ENCODE peak calls at places on chromosomes 6 and 20, in four cellular contexts. R is neural progenitor cell, X is Panc1, U is cardiac fibroblast. W is an unnamed sample.

GRCh38 chr6:31702421-31702818 is 704 bp downstream of the ABHD16A start:
- DNase-seq in X (no peak), U (no peak), R (no peak), W (no peak)

GRCh38 chr6:38720295-38720694 is 5.2 kb downstream of the DNAH8 start:
- DNase-seq in U (peak), X (no peak), R (peak), W (no peak)

GRCh38 chr6:33126101-33126714 is 50.4 kb downstream of the HLA-DPB1 start:
- DNase-seq in U (peak), R (peak), X (no peak), W (no peak)

GRCh38 chr6:136547871-136548270 is 2.4 kb downstream of the MAP7 start:
- DNase-seq in X (no peak), U (no peak), R (no peak), W (no peak)

GRCh38 chr6:21856096-21856825 is 262.7 kb downstream of the SOX4 start:
- DNase-seq in R (no peak), X (peak), U (peak), W (peak)

GRCh38 chr20:44204156-44204831 is 6.3 kb downstream of the OSER1 start:
- DNase-seq in U (peak), X (peak), R (no peak), W (no peak)

GRCh38 chr6:90536516-90536915 is 50.4 kb downstream of the MAP3K7 start:
- DNase-seq in R (no peak), X (no peak), U (no peak), W (no peak)

GRCh38 chr6:146878564-146879343 is 280.0 kb downstream of the ADGB start:
- DNase-seq in X (no peak), R (no peak), U (peak), W (no peak)

GRCh38 chr6:123953920-123954319 is 150.3 kb downstream of the NKAIN2 start:
- DNase-seq in R (no peak), U (no peak), X (no peak), W (no peak)

GRCh38 chr6:47206626-47207025 is 103.1 kb downstream of the TNFRSF21 start:
- DNase-seq in R (no peak), X (no peak), U (peak), W (no peak)

GRCh38 chr6:38058022-38058421 is 238.5 kb downstream of the ZFAND3 start:
- DNase-seq in U (no peak), X (no peak), R (no peak), W (no peak)

GRCh38 chr20:43945391-43946205 is 30.9 kb downstream of the TOX2 start:
- DNase-seq in X (no peak), R (no peak), U (no peak), W (no peak)

GRCh38 chr6:149147191-149147590 is 170.3 kb upstream of the TAB2 start:
- DNase-seq in X (no peak), R (no peak), U (no peak), W (no peak)

GRCh38 chr6:134060491-134061106 is 8.2 kb upstream of the SLC2A12 start:
- DNase-seq in U (peak), X (no peak), R (peak), W (no peak)

GRCh38 chr20:17568972-17569471 is 853 bp upstream of the DSTN start:
- DNase-seq in U (peak), X (peak), R (peak), W (no peak)

GRCh38 chr20:2101057-2101934 is at the start of gene STK35:
- DNase-seq in X (no peak), U (no peak), R (no peak), W (no peak)

GRCh38 chr6:145213614-145214013 is 521.7 kb downstream of the EPM2A start:
- DNase-seq in U (no peak), R (no peak), X (no peak), W (no peak)

GRCh38 chr20:1816384-1817381 is 78.5 kb upstream of the SIRPA start:
- DNase-seq in U (peak), R (peak), X (no peak), W (no peak)

GRCh38 chr6:14676084-14676483 is 558.5 kb downstream of the CD83 start:
- DNase-seq in R (no peak), X (no peak), U (peak), W (no peak)

GRCh38 chr20:53930651-53931504 is 139.5 kb downstream of the BCAS1 start:
- DNase-seq in X (no peak), U (no peak), R (no peak), W (no peak)

GRCh38 chr6:27811383-27811782 is 100.8 kb downstream of the OR2B2 start:
- DNase-seq in X (no peak), R (no peak), U (no peak), W (no peak)

GRCh38 chr20:64239449-64240242 is 15.9 kb upstream of the PCMTD2 start:
- DNase-seq in X (no peak), R (no peak), U (no peak), W (no peak)

GRCh38 chr6:170296746-170297576 is 6.1 kb upstream of the DLL1 start:
- DNase-seq in R (peak), U (no peak), X (no peak), W (no peak)

GRCh38 chr6:123803456-123803861 is 206 bp upstream of the NKAIN2 start:
- DNase-seq in R (peak), X (no peak), U (no peak), W (no peak)

GRCh38 chr6:156650896-156651295 is 126.3 kb upstream of the ARID1B start:
- DNase-seq in R (no peak), X (no peak), U (no peak), W (no peak)

GRCh38 chr6:170130771-170131241 is 160.1 kb downstream of the DLL1 start:
- DNase-seq in U (no peak), X (no peak), R (no peak), W (peak)

GRCh38 chr6:124995645-124996325 is 33.5 kb downstream of the RNF217 start:
- DNase-seq in R (no peak), U (no peak), X (no peak), W (no peak)

GRCh38 chr20:23700931-23701330 is 12.1 kb upstream of the CST4 start:
- DNase-seq in U (no peak), R (no peak), X (no peak), W (no peak)

GRCh38 chr20:47295921-47296426 is 60.5 kb downstream of the ZMYND8 start:
- DNase-seq in U (peak), R (no peak), X (peak), W (no peak)

GRCh38 chr20:36848078-36848660 is 27.8 kb upstream of the TLDC2 start:
- DNase-seq in U (peak), X (no peak), R (no peak), W (no peak)

GRCh38 chr6:43742931-43743632 is 26.9 kb upstream of the VEGFA start:
- DNase-seq in U (no peak), R (no peak), X (no peak), W (no peak)

GRCh38 chr6:162675503-162675902 is 52.1 kb downstream of the PRKN start:
- DNase-seq in R (no peak), U (no peak), X (no peak), W (no peak)

GRCh38 chr20:44409132-44409600 is 53.7 kb downstream of the HNF4A start:
- DNase-seq in R (no peak), X (no peak), U (peak), W (no peak)

GRCh38 chr20:57397004-57397692 is 6.0 kb downstream of the RBM38 start:
- DNase-seq in R (no peak), X (no peak), U (no peak), W (no peak)
- TF ChIP-seq CTCF in R (no peak), X (no peak), U (no peak), W (no peak)

GRCh38 chr6:160348552-160349441 is 619 bp downstream of the SLC22A3 start:
- DNase-seq in U (peak), R (peak), X (no peak), W (no peak)
- TF ChIP-seq CTCF in U (no peak), R (peak), X (no peak), W (no peak)

DNA sequence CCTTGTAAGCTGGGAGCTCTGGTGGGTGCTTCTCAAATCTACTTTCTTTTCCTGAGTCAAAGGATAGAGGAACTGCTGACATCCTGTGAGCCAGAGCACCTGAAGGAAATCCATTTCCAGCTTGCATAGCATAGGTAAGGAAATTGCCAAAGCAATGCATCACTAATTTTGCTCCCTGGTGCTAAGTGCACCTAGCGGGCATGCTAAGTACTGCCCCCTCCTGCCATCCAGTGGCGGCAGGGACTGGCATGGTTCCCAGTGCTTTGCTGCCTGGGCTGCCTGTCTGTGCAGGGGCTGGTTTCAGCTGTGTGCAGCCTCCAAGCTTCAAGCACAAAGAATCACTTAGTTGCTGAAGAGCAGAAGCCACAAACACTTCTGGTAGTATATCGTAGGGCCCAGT is 63.9 kb downstream of the FARS2 start:
- DNase-seq in U (no peak), R (no peak), X (no peak), W (no peak)
- TF ChIP-seq CTCF in U (no peak), R (no peak), X (no peak), W (no peak)

GRCh38 chr6:94071835-94072234 is 652.5 kb upstream of the EPHA7 start:
- DNase-seq in X (no peak), U (peak), R (peak), W (no peak)
- TF ChIP-seq CTCF in X (peak), U (peak), R (peak), W (no peak)

GRCh38 chr6:81450180-81450579 is 302.3 kb downstream of the TENT5A start:
- DNase-seq in X (no peak), U (peak), R (no peak), W (no peak)
- TF ChIP-seq CTCF in X (no peak), U (no peak), R (no peak), W (no peak)

GRCh38 chr20:24781061-24781980 is 167.7 kb upstream of the CST7 start:
- DNase-seq in R (peak), X (no peak), U (peak), W (peak)
- TF ChIP-seq CTCF in R (peak), X (peak), U (peak), W (no peak)

GRCh38 chr6:153167907-153168306 is 36.8 kb upstream of the RGS17 start:
- DNase-seq in X (no peak), R (no peak), U (no peak), W (no peak)

GRCh38 chr6:153172815-153173214 is 41.7 kb upstream of the RGS17 start:
- DNase-seq in U (no peak), R (peak), X (no peak), W (no peak)

GRCh38 chr6:153167026-153167891 is 36.2 kb upstream of the RGS17 start:
- DNase-seq in U (peak), R (no peak), X (peak), W (no peak)

GRCh38 chr6:153170511-153170910 is 39.4 kb upstream of the RGS17 start:
- DNase-seq in R (no peak), U (peak), X (no peak), W (no peak)
- TF ChIP-seq CTCF in R (no peak), U (no peak), X (no peak), W (no peak)

GRCh38 chr6:10424005-10424404 is 9.1 kb upstream of the TFAP2A start:
- DNase-seq in X (no peak), R (no peak), U (no peak), W (no peak)
- TF ChIP-seq CTCF in X (peak), R (peak), U (no peak), W (no peak)

GRCh38 chr20:35562541-35563110 is 20.7 kb downstream of the ERGIC3 start:
- DNase-seq in U (no peak), X (no peak), R (no peak), W (peak)

GRCh38 chr20:35560105-35560511 is 18.2 kb downstream of the ERGIC3 start:
- DNase-seq in X (no peak), U (no peak), R (no peak), W (peak)

GRCh38 chr20:35561268-35561667 is 19.4 kb downstream of the ERGIC3 start:
- DNase-seq in U (peak), X (peak), R (peak), W (peak)

GRCh38 chr20:35560541-35560940 is 18.7 kb downstream of the ERGIC3 start:
- DNase-seq in R (no peak), X (no peak), U (no peak), W (peak)

GRCh38 chr20:35561671-35562070 is 19.8 kb downstream of the ERGIC3 start:
- DNase-seq in X (no peak), R (no peak), U (no peak), W (peak)
- TF ChIP-seq CTCF in X (peak), R (no peak), U (no peak), W (no peak)

DNA sequence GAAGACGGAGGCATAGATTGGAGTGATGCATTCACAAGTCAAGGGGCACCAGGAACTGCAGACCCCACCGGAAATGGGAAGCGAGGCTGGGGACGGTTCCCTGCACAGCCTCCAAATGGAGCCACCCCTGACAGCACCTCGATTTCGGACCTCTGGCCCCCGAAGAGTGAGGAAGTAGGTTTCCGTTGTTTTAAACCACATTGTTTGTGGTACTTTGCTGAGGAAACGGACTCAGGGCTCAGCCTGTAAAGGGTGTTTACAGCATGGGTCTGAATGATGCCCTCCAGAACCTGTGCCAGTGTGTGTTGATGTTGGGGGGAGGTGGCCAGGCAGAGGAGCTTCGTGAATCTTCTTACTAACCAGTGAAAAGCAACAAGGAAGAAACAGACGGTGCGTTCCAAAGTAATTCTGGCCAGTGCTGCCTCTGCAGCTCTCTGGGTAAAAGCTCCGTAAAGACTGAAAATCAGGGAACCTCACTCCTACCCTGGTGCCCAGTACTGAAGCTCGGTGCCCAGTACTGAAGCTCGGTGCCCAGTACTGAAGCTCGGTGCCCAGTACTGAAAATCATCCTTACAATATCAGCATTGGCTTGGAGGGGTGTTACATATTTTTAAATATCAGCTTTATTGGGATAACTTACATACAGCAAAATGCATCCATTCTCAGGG is 30.1 kb upstream of the CCR6 start:
- DNase-seq in X (no peak), U (no peak), R (no peak), W (no peak)
- TF ChIP-seq CTCF in X (no peak), U (no peak), R (no peak), W (no peak)

W was measured in CD14-positive monocyte.